ENCODE peak calls at places on chromosomes 16 and 17, in eight cellular contexts. P is A673, F is endothelial cell of umbilical vein, Q is H1, U is astrocyte, J is fibroblast of lung, X is PC-9, I is DND-41. D is an unnamed sample.

GRCh38 chr17:66841328-66841727 is 6.4 kb downstream of the CACNG5 start:
- DNase-seq in P (no peak), F (no peak), Q (no peak), U (no peak), J (no peak), X (no peak), I (no peak), D (no peak)

GRCh38 chr16:72937360-72937759 is 110.6 kb downstream of the ZFHX3 start:
- DNase-seq in P (no peak), F (no peak), Q (no peak), U (no peak), J (no peak), X (no peak), I (no peak), D (no peak)

GRCh38 chr16:66900721-66901441 is 17.8 kb downstream of the CDH16 start:
- DNase-seq in P (no peak), F (no peak), Q (no peak), U (no peak), J (no peak), X (no peak), I (no peak), D (no peak)

GRCh38 chr16:78142784-78143183 is 43.3 kb downstream of the WWOX start:
- DNase-seq in P (no peak), F (peak), Q (no peak), U (peak), J (peak), X (no peak), I (no peak), D (no peak)

GRCh38 chr17:56203430-56203829 is 50.2 kb downstream of the ANKFN1 start:
- DNase-seq in P (peak), F (no peak), Q (no peak), U (no peak), J (no peak), X (no peak), I (no peak), D (peak)

GRCh38 chr17:65055708-65056638 is 567 bp downstream of the GNA13 start:
- DNase-seq in P (peak), F (peak), Q (no peak), U (peak), J (peak), X (peak), I (peak), D (peak)

GRCh38 chr16:68374251-68374805 is 63.5 kb downstream of the PRMT7 start:
- DNase-seq in P (no peak), F (no peak), Q (no peak), U (no peak), J (no peak), X (no peak), I (no peak), D (no peak)

GRCh38 chr16:67264277-67264676 is 15.1 kb upstream of the PLEKHG4 start:
- DNase-seq in P (no peak), F (no peak), Q (peak), U (no peak), J (no peak), X (no peak), I (no peak), D (no peak)

GRCh38 chr16:25628766-25629165 is 63.0 kb upstream of the HS3ST4 start:
- DNase-seq in P (no peak), F (no peak), Q (no peak), U (no peak), J (no peak), X (no peak), I (no peak), D (no peak)

GRCh38 chr17:80678621-80679020 is 134.0 kb downstream of the RPTOR start:
- DNase-seq in P (peak), F (no peak), Q (no peak), U (peak), J (peak), X (peak), I (no peak), D (no peak)

GRCh38 chr16:88132836-88133506 is 181.7 kb downstream of the BANP start:
- DNase-seq in P (no peak), F (no peak), Q (no peak), U (no peak), J (no peak), X (no peak), I (no peak), D (no peak)

GRCh38 chr16:87554754-87555427 is 47.4 kb upstream of the JPH3 start:
- DNase-seq in P (no peak), F (no peak), Q (no peak), U (no peak), J (no peak), X (no peak), I (no peak), D (no peak)

GRCh38 chr17:27502526-27503324 is 46.5 kb downstream of the KSR1 start:
- DNase-seq in P (no peak), F (no peak), Q (no peak), U (peak), J (peak), X (no peak), I (no peak), D (no peak)

GRCh38 chr16:57911711-57912110 is 59.2 kb downstream of the CNGB1 start:
- DNase-seq in P (no peak), F (no peak), Q (no peak), U (no peak), J (no peak), X (peak), I (no peak), D (no peak)

GRCh38 chr17:63494300-63494928 is 17.6 kb downstream of the ACE start:
- DNase-seq in P (no peak), F (no peak), Q (no peak), U (no peak), J (no peak), X (no peak), I (no peak), D (no peak)

GRCh38 chr17:47262586-47262985 is 9.0 kb downstream of the ITGB3 start:
- DNase-seq in P (no peak), F (peak), Q (no peak), U (no peak), J (no peak), X (no peak), I (no peak), D (no peak)

GRCh38 chr17:42667088-42667951 is 8.2 kb downstream of the TUBG2 start:
- DNase-seq in P (no peak), F (peak), Q (no peak), U (peak), J (peak), X (peak), I (no peak), D (peak)

GRCh38 chr17:1515640-1516402 is 591 bp downstream of the INPP5K start:
- DNase-seq in P (peak), F (peak), Q (peak), U (peak), J (peak), X (peak), I (peak), D (peak)

GRCh38 chr17:48374650-48375230 is 55.3 kb downstream of the SKAP1 start:
- DNase-seq in P (peak), F (peak), Q (peak), U (no peak), J (no peak), X (peak), I (peak), D (peak)

GRCh38 chr17:5508855-5509254 is 22.5 kb downstream of the MIS12 start:
- DNase-seq in P (no peak), F (no peak), Q (no peak), U (peak), J (peak), X (no peak), I (no peak), D (peak)

GRCh38 chr17:6279659-6280058 is 155.3 kb downstream of the AIPL1 start:
- DNase-seq in P (peak), F (peak), Q (peak), U (no peak), J (no peak), X (peak), I (no peak), D (peak)

GRCh38 chr17:77793146-77793887 is 165.2 kb upstream of the TNRC6C start:
- DNase-seq in P (no peak), F (no peak), Q (no peak), U (no peak), J (no peak), X (no peak), I (no peak), D (no peak)

GRCh38 chr17:16342979-16343378 is 10.3 kb downstream of the CENPV start:
- DNase-seq in P (no peak), F (peak), Q (no peak), U (peak), J (peak), X (no peak), I (no peak), D (no peak)

GRCh38 chr17:39400547-39401411 is 647 bp downstream of the FBXL20 start:
- DNase-seq in P (no peak), F (peak), Q (no peak), U (peak), J (no peak), X (peak), I (no peak), D (peak)

GRCh38 chr17:77737442-77738265 is 220.8 kb upstream of the TNRC6C start:
- DNase-seq in P (no peak), F (no peak), Q (peak), U (no peak), J (no peak), X (no peak), I (no peak), D (no peak)

GRCh38 chr17:49359990-49360795 is 1.9 kb downstream of the ZNF652 start:
- DNase-seq in P (no peak), F (peak), Q (no peak), U (no peak), J (no peak), X (no peak), I (no peak), D (no peak)

GRCh38 chr17:75288784-75289121 is 480 bp downstream of the SLC25A19 start:
- DNase-seq in P (peak), F (no peak), Q (peak), U (no peak), J (no peak), X (peak), I (peak), D (no peak)

GRCh38 chr17:12830692-12831363 is 41.5 kb downstream of the ARHGAP44 start:
- DNase-seq in P (no peak), F (no peak), Q (no peak), U (no peak), J (no peak), X (no peak), I (no peak), D (no peak)

GRCh38 chr16:16062023-16062932 is 112.9 kb downstream of the ABCC1 start:
- DNase-seq in P (no peak), F (no peak), Q (no peak), U (no peak), J (no peak), X (no peak), I (peak), D (no peak)

GRCh38 chr17:82006468-82007227 is 16.0 kb downstream of the CENPX start:
- DNase-seq in P (no peak), F (no peak), Q (no peak), U (peak), J (peak), X (no peak), I (no peak), D (no peak)

GRCh38 chr16:56281256-56281805 is 90.0 kb downstream of the GNAO1 start:
- DNase-seq in P (peak), F (no peak), Q (peak), U (no peak), J (no peak), X (no peak), I (no peak), D (no peak)

GRCh38 chr17:27333410-27333980 is 39.6 kb downstream of the WSB1 start:
- DNase-seq in P (no peak), F (no peak), Q (no peak), U (no peak), J (no peak), X (no peak), I (no peak), D (no peak)

GRCh38 chr17:7747586-7747985 is 30.0 kb downstream of the DNAH2 start:
- DNase-seq in P (no peak), F (no peak), Q (no peak), U (peak), J (peak), X (no peak), I (no peak), D (no peak)

GRCh38 chr17:31052187-31052889 is 42.4 kb upstream of the NF1 start:
- DNase-seq in P (no peak), F (no peak), Q (no peak), U (peak), J (peak), X (peak), I (no peak), D (peak)

GRCh38 chr17:61285483-61286320 is 113.9 kb upstream of the TBX2 start:
- DNase-seq in P (no peak), F (no peak), Q (no peak), U (peak), J (peak), X (no peak), I (no peak), D (peak)

DNA sequence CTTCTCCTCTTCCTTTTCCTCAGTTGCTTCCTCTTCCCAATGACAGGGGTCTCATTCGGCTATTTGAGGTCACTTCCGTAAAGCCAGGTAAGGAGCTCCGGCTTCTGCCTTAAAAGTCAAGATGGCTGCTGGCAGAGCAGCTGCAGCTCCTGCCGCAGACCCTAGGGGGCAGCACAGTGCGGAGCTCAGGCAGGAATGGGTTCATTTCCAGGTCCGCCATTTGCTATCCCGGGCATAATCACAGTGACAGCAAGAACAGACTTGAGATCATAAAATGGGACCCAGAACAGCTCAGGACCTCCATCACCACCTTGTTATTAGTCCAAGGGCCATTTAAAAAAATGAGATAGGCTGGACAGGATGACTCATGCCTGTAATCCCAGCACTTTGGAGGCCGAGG is 199.5 kb downstream of the ZNF18 start:
- DNase-seq in P (peak), F (no peak), Q (peak), U (no peak), J (no peak), X (no peak), I (no peak), D (no peak)
- TF ChIP-seq CTCF in P (peak), F (no peak), Q (peak), U (no peak), J (no peak), X (peak), I (peak), D (no peak)

GRCh38 chr17:29618272-29619065 is 4.2 kb downstream of the CORO6 start:
- DNase-seq in P (no peak), F (no peak), Q (no peak), U (no peak), J (no peak), X (no peak), I (no peak), D (no peak)
- TF ChIP-seq EZH2 in P (no peak), F (no peak), Q (no peak), U (no peak), J (no peak), X (no peak), I (no peak), D (no peak)

DNA sequence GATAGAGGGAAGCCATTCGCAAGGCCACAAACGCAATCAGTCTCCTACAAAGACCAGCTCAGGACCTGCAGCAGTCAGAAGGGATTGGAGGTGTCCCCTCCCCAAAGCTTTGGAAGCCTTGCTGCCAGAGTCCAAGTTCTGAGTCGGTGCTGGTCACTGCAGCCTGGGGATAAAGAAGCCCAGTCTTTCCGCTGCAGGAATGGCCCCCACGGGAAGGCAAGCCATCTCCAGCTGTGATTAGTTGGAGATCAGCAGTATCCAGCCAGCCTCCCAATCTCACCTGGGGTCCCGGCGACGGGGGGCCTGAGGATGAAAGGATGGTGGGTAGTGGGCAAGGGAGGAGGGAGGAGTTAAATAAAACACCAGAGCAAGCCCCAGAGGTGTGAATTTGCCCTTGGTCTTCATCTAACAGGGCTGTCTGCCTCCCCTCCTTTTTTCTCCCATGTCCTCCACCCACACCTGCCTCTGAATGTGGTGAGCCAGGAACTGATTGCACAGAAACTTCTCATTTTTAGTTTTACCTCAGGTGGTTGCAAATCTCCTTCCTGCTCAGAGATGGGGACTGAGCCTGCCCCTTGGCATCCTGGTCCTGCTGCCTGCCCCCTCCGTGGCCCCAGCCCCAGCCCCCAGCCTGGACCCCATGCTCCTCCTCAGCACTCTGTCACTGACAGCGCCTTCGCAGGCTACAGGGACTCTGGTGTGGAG is 262.8 kb upstream of the SDK2 start:
- DNase-seq in P (no peak), F (no peak), Q (no peak), U (no peak), J (no peak), X (no peak), I (no peak), D (no peak)
- H3K4me3 ChIP-seq in P (no peak), F (no peak), Q (no peak), U (no peak), J (no peak), X (no peak), I (no peak), D (no peak)

GRCh38 chr16:22014271-22014873 is 6.5 kb downstream of the MOSMO start:
- DNase-seq in P (no peak), F (no peak), Q (no peak), U (no peak), J (no peak), X (no peak), I (no peak), D (no peak)
- TF ChIP-seq CTCF in P (no peak), F (no peak), Q (no peak), U (no peak), J (no peak), X (no peak), I (no peak), D (no peak)